ENCODE peak calls at places on chromosomes 2 and 18, in four cellular contexts. N is cardiac septum, G is DMS153, X is cerebellar cortex. I is an unnamed sample.

GRCh38 chr2:43268066-43268971 is 41.9 kb upstream of the ZFP36L2 start:
- DNase-seq in G (no peak), N (no peak), X (no peak), I (peak; percentile 82)

GRCh38 chr2:227228061-227228667 is 63.7 kb downstream of the COL4A3 start:
- DNase-seq in N (peak; percentile 81), X (no peak), G (peak; percentile 2), I (no peak)

GRCh38 chr2:105403785-105404698 is 5.2 kb upstream of the FHL2 start:
- DNase-seq in X (peak; percentile 69), G (peak; percentile 57), N (no peak), I (no peak)

GRCh38 chr2:62201307-62201706 is 5.4 kb downstream of the B3GNT2 start:
- DNase-seq in G (peak; percentile 51), X (no peak), N (no peak), I (no peak)

GRCh38 chr18:77207540-77207939 is 42.1 kb upstream of the GALR1 start:
- DNase-seq in N (no peak), X (no peak), G (no peak), I (no peak)

GRCh38 chr2:63755980-63756379 is 85.7 kb upstream of the UGP2 start:
- DNase-seq in N (no peak), G (no peak), X (no peak), I (no peak)

GRCh38 chr2:115374981-115375380 is 932.5 kb downstream of the DPP10 start:
- DNase-seq in G (no peak), N (no peak), X (no peak), I (no peak)

GRCh38 chr2:70024284-70024683 is 62.9 kb upstream of the ASPRV1 start:
- DNase-seq in X (no peak), N (no peak), G (no peak), I (no peak)

GRCh38 chr2:181106229-181106628 is 125.8 kb downstream of the UBE2E3 start:
- DNase-seq in G (no peak), N (no peak), X (peak; percentile 61), I (no peak)

GRCh38 chr18:7117390-7118355 is at the start of gene LAMA1:
- DNase-seq in G (no peak), X (no peak), N (no peak), I (no peak)

GRCh38 chr2:198141726-198142125 is 337.3 kb downstream of the PLCL1 start:
- DNase-seq in N (no peak), G (no peak), X (no peak), I (no peak)

GRCh38 chr2:172103471-172104292 is 982 bp upstream of the DLX2 start:
- DNase-seq in N (peak; percentile 91), G (peak; percentile 70), X (peak; percentile 88), I (no peak)

GRCh38 chr2:212237350-212238095 is 301.1 kb downstream of the ERBB4 start:
- DNase-seq in X (no peak), G (no peak), N (no peak), I (no peak)

GRCh38 chr18:68314403-68314802 is 400.5 kb downstream of the TMX3 start:
- DNase-seq in N (no peak), G (no peak), X (no peak), I (no peak)

GRCh38 chr18:25310045-25310444 is 41.9 kb downstream of the ZNF521 start:
- DNase-seq in N (no peak), X (no peak), G (no peak), I (no peak)

GRCh38 chr2:206086683-206087350 is 843 bp upstream of the INO80D start:
- DNase-seq in G (no peak), X (peak; percentile 51), N (no peak), I (no peak)

GRCh38 chr18:58831610-58832009 is 33.1 kb upstream of the ZNF532 start:
- DNase-seq in G (no peak), X (no peak), N (no peak), I (no peak)

GRCh38 chr2:235421618-235422017 is 72.2 kb upstream of the AGAP1 start:
- DNase-seq in X (no peak), G (no peak), N (no peak), I (no peak)

GRCh38 chr2:9287400-9288059 is 80.9 kb downstream of the ASAP2 start:
- DNase-seq in X (no peak), N (no peak), G (no peak), I (no peak)

GRCh38 chr18:8341481-8342230 is 267.6 kb upstream of the RAB12 start:
- DNase-seq in G (no peak), N (no peak), X (no peak), I (peak; percentile 69)

GRCh38 chr2:161138429-161138828 is 21.8 kb upstream of the TANK start:
- DNase-seq in X (no peak), N (no peak), G (no peak), I (no peak)

I was measured in coronary artery.